ENCODE peak calls at places on chromosomes 12 and 14, in seven cellular contexts. V is body of pancreas, S is tibial nerve, U is upper lobe of right lung, N is suprapubic skin, E is heart left ventricle, M is transverse colon. F is an unnamed sample. For H3K4me1, the result is how much of the 10 kb centered on the place peaks cover.

GRCh38 chr14:20489093-20489994 is 16.0 kb upstream of the RNASE10 start:
- DNase-seq in U (no peak), V (no peak), M (no peak), E (no peak), N (no peak), S (no peak), F (no peak)

GRCh38 chr12:176321-177181 is 37.4 kb downstream of the SLC6A12 start:
- DNase-seq in N (no peak), M (peak), V (no peak), E (peak), S (no peak), U (no peak), F (no peak)

GRCh38 chr12:106044773-106045172 is 94.0 kb downstream of the NUAK1 start:
- DNase-seq in E (no peak), N (no peak), U (no peak), M (no peak), V (no peak), S (no peak), F (no peak)

GRCh38 chr14:43795600-43796228 is 711.4 kb downstream of the FSCB start:
- DNase-seq in E (no peak), U (no peak), V (no peak), N (no peak), M (no peak), S (no peak), F (no peak)

GRCh38 chr14:21680072-21680471 is 6.5 kb upstream of the OR4E1 start:
- DNase-seq in V (no peak), U (no peak), S (no peak), E (no peak), N (no peak), M (no peak), F (no peak)

GRCh38 chr12:97555547-97556200 is 93.1 kb downstream of the RMST start:
- DNase-seq in U (no peak), N (no peak), M (no peak), V (no peak), S (no peak), E (no peak), F (no peak)

GRCh38 chr12:56300644-56301464 is 724 bp upstream of the CS start:
- DNase-seq in M (no peak), V (no peak), S (no peak), U (no peak), N (peak), E (no peak), F (no peak)

GRCh38 chr14:31336646-31337045 is 83.7 kb downstream of the HEATR5A start:
- DNase-seq in S (no peak), U (no peak), V (no peak), E (no peak), M (no peak), N (no peak), F (no peak)

GRCh38 chr12:114668905-114669304 is 15.1 kb downstream of the TBX3 start:
- DNase-seq in N (no peak), S (no peak), V (no peak), U (no peak), M (no peak), E (no peak), F (no peak)

GRCh38 chr14:80325688-80326087 is 114.4 kb upstream of the DIO2 start:
- DNase-seq in V (no peak), U (no peak), N (no peak), S (no peak), E (no peak), M (no peak), F (no peak)

GRCh38 chr14:58455593-58456265 is 28.2 kb downstream of the KIAA0586 start:
- DNase-seq in U (no peak), V (no peak), M (no peak), E (no peak), S (no peak), N (no peak), F (no peak)

GRCh38 chr14:70886421-70887206 is 20.6 kb upstream of the PCNX1 start:
- DNase-seq in N (no peak), M (peak), U (no peak), S (no peak), E (no peak), V (no peak), F (no peak)

GRCh38 chr14:58904771-58905170 is 267.0 kb downstream of the DACT1 start:
- DNase-seq in M (no peak), S (no peak), U (no peak), N (no peak), E (no peak), V (no peak), F (no peak)

GRCh38 chr14:105299654-105300541 is 903 bp downstream of the BRF1 start:
- DNase-seq in M (peak), S (no peak), E (peak), U (no peak), V (peak), N (peak), F (peak)

GRCh38 chr12:5066251-5066650 is 22.6 kb downstream of the KCNA5 start:
- DNase-seq in V (no peak), S (no peak), N (no peak), M (no peak), E (no peak), U (no peak), F (no peak)

GRCh38 chr12:75596406-75596805 is 85.0 kb upstream of the KRR1 start:
- DNase-seq in E (no peak), M (no peak), U (no peak), V (no peak), S (no peak), N (no peak), F (no peak)

GRCh38 chr14:100376751-100377171 is 53.6 kb downstream of the SLC25A47 start:
- DNase-seq in E (no peak), U (no peak), V (no peak), S (no peak), M (no peak), N (no peak), F (no peak)
- H3K4me1 ChIP-seq in E (under half), U (under half), V (under half), S (under half), M (under half), N (under half), F (under half)

DNA sequence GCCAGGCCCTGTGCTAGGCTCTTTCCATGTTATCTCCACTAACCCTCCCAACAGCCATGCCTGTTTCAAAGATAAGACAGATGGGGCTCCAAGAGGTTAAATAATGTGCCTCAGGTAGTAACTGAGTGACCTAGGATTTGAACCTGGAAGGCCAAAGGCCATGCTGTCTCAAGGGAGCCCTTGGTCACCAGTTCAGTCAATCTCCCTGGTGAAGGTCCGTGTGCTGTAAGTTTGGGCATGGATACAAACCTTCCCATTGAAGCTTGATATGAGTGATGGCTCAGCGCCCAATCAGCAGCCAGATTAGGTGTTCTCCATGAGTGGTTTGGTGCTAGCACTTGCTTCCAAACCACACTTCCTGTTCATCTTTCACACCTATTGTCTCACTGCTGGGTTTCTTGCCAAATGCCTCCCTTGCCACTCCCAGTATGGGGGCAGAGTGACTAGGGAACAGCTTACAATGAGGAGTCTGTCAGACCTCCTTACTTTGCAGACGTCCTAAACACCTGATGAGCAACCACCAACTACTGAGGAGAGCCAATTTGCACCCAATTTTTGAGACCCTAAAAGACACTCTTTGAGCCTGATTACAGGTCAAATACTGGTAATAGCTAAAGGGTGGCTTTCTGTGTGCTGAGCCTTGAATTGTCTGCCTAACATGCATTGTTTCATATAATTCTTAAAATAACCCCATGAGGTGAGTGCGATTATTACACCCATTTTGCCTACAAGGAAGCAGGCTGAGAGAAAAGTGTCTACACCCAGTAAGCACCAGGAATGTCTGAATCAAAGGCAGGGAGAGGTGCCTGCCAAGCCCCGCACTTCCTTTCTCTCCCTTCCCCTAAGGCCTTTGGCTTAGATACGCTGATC is 48.5 kb upstream of the FOS start:
- DNase-seq in V (peak), E (no peak), M (peak), S (no peak), N (no peak), U (peak), F (peak)
- TF ChIP-seq CTCF in V (no peak), E (peak), M (peak), S (no peak), N (peak), U (no peak), F (no peak)

GRCh38 chr14:103223818-103224352 is 100.6 kb downstream of the TNFAIP2 start:
- DNase-seq in U (no peak), V (no peak), S (no peak), E (no peak), N (no peak), M (no peak), F (no peak)

GRCh38 chr14:103220134-103220981 is 97.1 kb downstream of the TNFAIP2 start:
- DNase-seq in V (no peak), S (no peak), N (peak), E (no peak), M (no peak), U (peak), F (no peak)

GRCh38 chr14:103217538-103217937 is 94.3 kb downstream of the TNFAIP2 start:
- DNase-seq in N (no peak), S (no peak), U (no peak), E (no peak), V (no peak), M (no peak), F (no peak)

GRCh38 chr14:103221781-103222358 is 98.6 kb downstream of the TNFAIP2 start:
- DNase-seq in E (no peak), U (no peak), V (no peak), S (no peak), N (peak), M (no peak), F (no peak)

GRCh38 chr14:103220982-103221641 is 97.9 kb downstream of the TNFAIP2 start:
- DNase-seq in N (peak), U (no peak), V (no peak), E (no peak), M (no peak), S (no peak), F (no peak)
- H3K4me3 ChIP-seq in N (peak), U (peak), V (no peak), E (peak), M (peak), S (peak), F (peak)

DNA sequence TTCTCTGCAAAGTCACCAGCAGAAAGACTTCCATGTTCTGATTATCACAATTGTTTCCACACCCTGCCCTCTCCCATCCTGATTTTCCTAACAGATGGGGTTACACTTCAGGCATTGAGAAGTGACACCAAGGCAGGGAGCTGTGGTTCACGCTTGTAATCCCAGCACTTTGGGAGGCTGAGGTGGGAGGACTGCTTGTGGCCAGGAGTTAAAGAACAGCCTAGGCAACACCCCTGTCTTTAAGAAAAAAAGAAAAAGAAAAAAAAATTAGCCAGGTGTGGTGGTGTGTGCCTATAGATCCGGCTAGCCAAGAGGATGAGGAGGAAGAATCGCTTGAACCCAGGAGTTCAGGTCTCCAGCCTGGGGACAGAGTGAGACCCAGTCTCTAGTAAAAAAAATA is 5.2 kb downstream of the PPP1CC start:
- DNase-seq in V (no peak), N (no peak), M (no peak), E (no peak), U (no peak), S (no peak), F (no peak)
- H3K4me1 ChIP-seq in V (half or more), N (half or more), M (half or more), E (under half), U (half or more), S (half or more), F (half or more)

GRCh38 chr12:29899212-29899931 is 115.6 kb upstream of the TMTC1 start:
- DNase-seq in V (no peak), S (no peak), E (no peak), U (no peak), M (no peak), N (no peak), F (no peak)

GRCh38 chr12:29895966-29896365 is 112.2 kb upstream of the TMTC1 start:
- DNase-seq in V (no peak), S (no peak), E (no peak), U (no peak), N (no peak), M (no peak), F (no peak)

GRCh38 chr12:29907486-29907885 is 123.7 kb upstream of the TMTC1 start:
- DNase-seq in M (no peak), V (no peak), S (no peak), N (no peak), U (no peak), E (no peak), F (no peak)

GRCh38 chr12:29902043-29902442 is 118.3 kb upstream of the TMTC1 start:
- DNase-seq in E (no peak), V (no peak), U (no peak), N (no peak), S (no peak), M (no peak), F (no peak)

DNA sequence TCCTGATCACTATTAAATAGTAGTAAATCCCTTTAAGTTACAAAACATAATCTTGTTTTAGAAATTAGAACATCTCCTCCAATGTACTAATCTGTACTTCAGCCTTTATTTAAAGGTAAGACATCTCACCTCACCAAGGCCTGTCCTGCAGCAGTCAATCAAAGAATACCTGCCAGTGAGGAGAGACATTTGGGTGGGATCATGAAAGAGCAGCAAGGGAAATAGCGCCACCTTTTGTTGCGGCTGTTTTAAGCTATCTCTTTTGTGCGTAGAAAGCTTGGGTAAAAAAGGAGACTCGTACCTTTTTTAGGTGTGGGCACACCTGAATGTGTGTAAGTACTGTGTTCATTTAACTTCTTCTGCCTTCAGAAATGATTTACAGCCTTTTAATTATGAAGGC is 117.8 kb upstream of the TMTC1 start:
- DNase-seq in M (no peak), V (no peak), E (no peak), N (no peak), U (no peak), S (no peak), F (no peak)
- TF ChIP-seq CTCF in M (no peak), V (no peak), E (no peak), N (no peak), U (no peak), S (no peak), F (no peak)

GRCh38 chr12:109683316-109683715 is 30.3 kb upstream of the FAM222A start:
- DNase-seq in M (no peak), S (no peak), U (no peak), V (no peak), E (no peak), N (no peak), F (no peak)
- H3K4me3 ChIP-seq in M (no peak), S (no peak), U (no peak), V (no peak), E (no peak), N (no peak), F (no peak)

DNA sequence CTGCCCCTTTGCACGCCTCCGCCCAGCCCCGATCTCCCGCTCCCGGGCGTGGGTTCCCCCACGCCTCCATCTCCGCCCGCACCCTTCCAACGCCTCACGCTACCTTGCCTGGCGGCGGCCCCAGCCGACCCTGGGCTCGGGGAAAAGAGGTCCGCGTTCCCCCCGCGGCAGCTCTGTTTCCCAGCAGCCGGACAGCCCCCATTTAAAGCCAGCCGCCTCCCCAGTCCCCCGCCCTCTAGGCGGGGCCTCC is at the start of gene PRIMA1:
- DNase-seq in U (no peak), V (no peak), M (no peak), E (peak), N (no peak), S (no peak), F (no peak)
- H3K4me1 ChIP-seq in U (under half), V (under half), M (under half), E (under half), N (under half), S (under half), F (under half)

F was measured in lower lobe of right lung.